ENCODE peak calls at places on chromosome 2, in six cellular contexts. C, A, F, N, O and I are unnamed samples.

GRCh38 chr2:113757059-113757657 is 716 bp upstream of the SLC35F5 start:
- DNase-seq in C (no peak), A (no peak), F (no peak), N (no peak), O (peak), I (no peak)

GRCh38 chr2:97819769-97820168 is 106.4 kb downstream of the ZAP70 start:
- DNase-seq in C (no peak), A (no peak), F (no peak), N (no peak), O (no peak), I (no peak)

GRCh38 chr2:98015681-98016080 is 19.9 kb upstream of the TMEM131 start:
- DNase-seq in C (no peak), A (no peak), F (no peak), N (no peak), O (no peak), I (no peak)

GRCh38 chr2:239868556-239869181 is 156.5 kb downstream of the NDUFA10 start:
- DNase-seq in C (no peak), A (no peak), F (no peak), N (no peak), O (no peak), I (no peak)

GRCh38 chr2:165055081-165055879 is 100.0 kb upstream of the SLC38A11 start:
- DNase-seq in C (no peak), A (no peak), F (no peak), N (no peak), O (no peak), I (no peak)

GRCh38 chr2:126766295-126766694 is 110.3 kb downstream of the GYPC start:
- DNase-seq in C (no peak), A (no peak), F (no peak), N (no peak), O (no peak), I (no peak)

GRCh38 chr2:28398101-28398834 is 5.6 kb downstream of the FOSL2 start:
- DNase-seq in C (no peak), A (no peak), F (no peak), N (no peak), O (no peak), I (no peak)

GRCh38 chr2:196284033-196284844 is 112.9 kb upstream of the STK17B start:
- DNase-seq in C (no peak), A (no peak), F (no peak), N (no peak), O (no peak), I (no peak)

GRCh38 chr2:100367163-100367562 is 44.9 kb upstream of the LONRF2 start:
- DNase-seq in C (no peak), A (no peak), F (no peak), N (no peak), O (no peak), I (no peak)

GRCh38 chr2:74495440-74495839 is 4.0 kb downstream of the LBX2 start:
- DNase-seq in C (no peak), A (no peak), F (no peak), N (no peak), O (no peak), I (no peak)

GRCh38 chr2:159850789-159851188 is 52.8 kb upstream of the CD302 start:
- DNase-seq in C (no peak), A (no peak), F (no peak), N (no peak), O (no peak), I (no peak)

GRCh38 chr2:227186751-227187150 is 22.3 kb downstream of the COL4A3 start:
- DNase-seq in C (no peak), A (no peak), F (no peak), N (no peak), O (no peak), I (no peak)

GRCh38 chr2:158321264-158321663 is 135.3 kb downstream of the CCDC148 start:
- DNase-seq in C (no peak), A (no peak), F (no peak), N (no peak), O (no peak), I (no peak)

GRCh38 chr2:215105607-215106354 is 32.6 kb downstream of the ABCA12 start:
- DNase-seq in C (no peak), A (no peak), F (no peak), N (no peak), O (no peak), I (no peak)

GRCh38 chr2:120587997-120588336 is 147.7 kb upstream of the GLI2 start:
- DNase-seq in C (no peak), A (no peak), F (no peak), N (no peak), O (no peak), I (no peak)

GRCh38 chr2:133424876-133425275 is 143.4 kb downstream of the NCKAP5 start:
- DNase-seq in C (no peak), A (no peak), F (no peak), N (no peak), O (no peak), I (no peak)

GRCh38 chr2:34337735-34338134 is 738.6 kb upstream of the FAM98A start:
- DNase-seq in C (no peak), A (no peak), F (no peak), N (no peak), O (no peak), I (no peak)

GRCh38 chr2:200394045-200394444 is 87.6 kb downstream of the SPATS2L start:
- DNase-seq in C (no peak), A (no peak), F (no peak), N (no peak), O (no peak), I (no peak)

GRCh38 chr2:134846213-134846612 is 7.8 kb downstream of the ACMSD start:
- DNase-seq in C (no peak), A (no peak), F (no peak), N (no peak), O (no peak), I (no peak)

GRCh38 chr2:133342283-133342895 is 225.9 kb downstream of the NCKAP5 start:
- DNase-seq in C (no peak), A (no peak), F (no peak), N (no peak), O (no peak), I (no peak)

DNA sequence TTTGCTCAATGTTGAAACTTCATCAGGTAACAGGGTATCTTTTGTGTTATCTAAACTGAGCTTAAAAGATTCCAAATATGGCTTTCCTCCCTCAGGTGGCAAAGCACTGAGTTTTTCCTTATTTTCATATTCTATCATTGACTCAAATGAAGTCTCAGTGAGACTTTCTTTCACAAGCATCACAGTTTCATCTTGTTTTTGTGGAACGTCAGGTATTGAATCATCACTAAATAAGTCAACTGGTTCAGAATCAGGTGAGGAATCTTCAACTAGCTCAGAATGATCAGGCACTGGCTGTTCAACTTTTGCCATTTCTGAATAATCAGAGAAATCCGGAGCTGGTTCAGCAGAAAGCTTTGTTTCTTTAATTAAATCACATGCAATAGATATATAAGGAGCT is 24.6 kb downstream of the RTN4 start:
- DNase-seq in C (no peak), A (no peak), F (no peak), N (no peak), O (no peak), I (no peak)
- TF ChIP-seq CTCF in C (no peak), A (no peak), F (no peak), N (no peak), O (no peak), I (no peak)

DNA sequence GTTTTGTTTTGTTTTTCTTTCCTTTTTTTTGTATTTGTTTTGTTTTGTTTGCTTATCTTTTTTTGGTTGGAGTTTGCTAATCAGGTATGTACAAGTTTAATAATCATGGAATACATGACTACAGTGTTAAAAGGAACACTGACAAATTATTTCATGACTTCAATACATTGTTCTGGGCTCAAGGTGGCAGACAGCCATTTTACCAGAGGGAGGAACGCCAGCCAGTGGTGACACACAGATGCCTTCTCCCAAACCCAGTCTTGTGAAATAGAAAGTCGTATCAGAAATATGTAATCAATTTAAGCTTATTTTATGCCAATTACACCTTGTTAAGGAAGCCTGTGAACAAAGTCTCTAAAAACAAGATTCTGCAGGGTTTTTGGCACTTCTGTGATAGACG is 264.0 kb upstream of the EPHA4 start:
- DNase-seq in C (no peak), A (no peak), F (no peak), N (no peak), O (no peak), I (no peak)
- TF ChIP-seq CTCF in C (no peak), A (no peak), F (no peak), N (no peak), O (no peak), I (no peak)

GRCh38 chr2:219175928-219176817 is 552 bp downstream of the CNPPD1 start:
- DNase-seq in C (peak), A (peak), F (peak), N (no peak), O (peak), I (peak)
- TF ChIP-seq CTCF in C (no peak), A (no peak), F (no peak), N (peak), O (no peak), I (no peak)

DNA sequence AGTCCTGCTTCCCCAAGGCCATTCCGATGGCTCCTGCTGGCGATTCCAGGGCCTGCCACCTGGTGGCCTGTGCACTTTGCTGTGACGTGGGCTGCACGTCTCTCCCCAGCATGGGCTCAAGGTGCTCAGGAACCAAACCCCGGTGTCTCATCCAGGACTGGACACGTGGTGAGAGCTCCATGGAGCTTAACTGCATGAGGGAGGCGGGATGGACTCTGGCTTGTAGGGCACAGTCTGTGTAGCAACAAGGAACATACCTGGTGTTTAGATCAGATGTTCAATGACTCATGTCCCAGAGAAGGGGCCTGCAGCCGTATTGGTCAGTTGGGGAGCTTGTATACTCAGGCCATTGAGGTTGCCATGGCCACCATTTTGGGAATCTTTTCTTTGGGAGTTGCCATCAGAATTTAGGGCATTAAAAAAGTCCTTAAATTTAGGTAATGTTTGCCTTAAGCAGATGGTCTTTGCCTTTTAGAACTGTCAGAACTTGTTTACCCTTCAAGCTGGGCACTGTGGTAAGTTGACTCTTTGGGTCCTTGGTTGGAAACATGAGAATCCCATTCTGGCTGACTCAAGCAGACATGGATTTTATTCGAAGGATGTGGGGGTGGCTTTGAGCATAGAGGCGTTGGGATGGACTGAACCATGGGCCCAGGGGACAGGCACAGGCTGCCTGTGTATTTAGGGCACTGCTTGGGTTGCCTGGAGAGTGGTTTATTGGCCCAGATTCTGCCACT is 21.0 kb downstream of the AGAP1 start:
- DNase-seq in C (no peak), A (no peak), F (no peak), N (no peak), O (no peak), I (no peak)
- TF ChIP-seq CTCF in C (no peak), A (no peak), F (no peak), N (no peak), O (no peak), I (no peak)

GRCh38 chr2:70140978-70141753 is 49.7 kb downstream of the C2orf42 start:
- DNase-seq in C (peak), A (peak), F (no peak), N (no peak), O (no peak), I (peak)

GRCh38 chr2:70143314-70144150 is 47.3 kb downstream of the C2orf42 start:
- DNase-seq in C (no peak), A (no peak), F (no peak), N (no peak), O (no peak), I (no peak)

GRCh38 chr2:70144443-70145167 is 46.2 kb downstream of the C2orf42 start:
- DNase-seq in C (no peak), A (no peak), F (no peak), N (no peak), O (no peak), I (no peak)

GRCh38 chr2:70141754-70142589 is 48.8 kb downstream of the C2orf42 start:
- DNase-seq in C (no peak), A (peak), F (no peak), N (no peak), O (peak), I (no peak)

GRCh38 chr2:70142590-70143313 is 48.1 kb downstream of the C2orf42 start:
- DNase-seq in C (peak), A (peak), F (peak), N (peak), O (peak), I (peak)
- TF ChIP-seq CTCF in C (peak), A (peak), F (peak), N (peak), O (peak), I (no peak)